ENCODE peak calls at places on chromosome 10, in eight cellular contexts. C is endothelial cell, Z is lower leg skin, U is T-helper 1 cell, A is LHCN-M2, V is AG04449, O is GDM1, S is AG04450. J is an unnamed sample.

GRCh38 chr10:80201592-80202256 is 3.6 kb downstream of the ANXA11 start:
- DNase-seq in V (no peak), O (no peak), A (no peak), U (no peak), C (no peak), Z (no peak), S (no peak), J (no peak)

GRCh38 chr10:72688208-72688651 is 3.7 kb upstream of the MCU start:
- DNase-seq in C (no peak), O (no peak), S (peak; percentile 66), Z (no peak), U (no peak), A (peak; percentile 82), V (peak; percentile 57), J (peak; percentile 65)

GRCh38 chr10:67971311-67971710 is 86.9 kb downstream of the SIRT1 start:
- DNase-seq in O (no peak), A (peak; percentile 14), U (no peak), V (no peak), S (no peak), Z (no peak), C (no peak), J (no peak)

GRCh38 chr10:29102233-29102632 is 186.6 kb upstream of the LYZL1 start:
- DNase-seq in C (no peak), O (no peak), V (no peak), S (no peak), Z (no peak), U (no peak), A (peak; percentile 3), J (no peak)

GRCh38 chr10:673492-673891 is 16.0 kb downstream of the DIP2C start:
- DNase-seq in A (no peak), C (no peak), Z (peak; percentile 48), S (no peak), U (no peak), O (no peak), V (no peak), J (no peak)

GRCh38 chr10:15167411-15168295 is 840 bp downstream of the NMT2 start:
- DNase-seq in U (peak; percentile 23), S (no peak), A (peak; percentile 54), V (no peak), Z (peak; percentile 88), O (no peak), C (peak; percentile 77), J (peak; percentile 8)

GRCh38 chr10:36534471-36535002 is 590.9 kb upstream of the ANKRD30A start:
- DNase-seq in V (no peak), O (peak; percentile 94), A (peak; percentile 92), S (peak; percentile 59), Z (no peak), C (no peak), U (no peak), J (peak; percentile 8)

GRCh38 chr10:7477538-7478334 is 66.9 kb upstream of the SFMBT2 start:
- DNase-seq in C (no peak), A (no peak), Z (no peak), V (no peak), S (no peak), U (no peak), O (no peak), J (no peak)

GRCh38 chr10:75191821-75192568 is 18.6 kb upstream of the VDAC2 start:
- DNase-seq in C (no peak), A (peak; percentile 89), Z (peak; percentile 83), S (peak; percentile 73), U (no peak), V (peak; percentile 78), O (no peak), J (peak; percentile 47)

J was measured in HS-27A.